ENCODE peak calls at places on chromosomes 6 and 20, in ten cellular contexts. One of them, this sample, is unnamed.

GRCh38 chr20:40336034-40336433 is 353.0 kb downstream of the MAFB start:
- DNase-seq in brain microvascular endothelial cell: no peak
- DNase-seq in fibroblast of pulmonary artery: no peak
- DNase-seq in HL-60: no peak
- DNase-seq in epithelial cell of esophagus: no peak
- DNase-seq in dorsolateral prefrontal cortex: no peak
- DNase-seq in foreskin fibroblast: no peak
- DNase-seq in pancreas: no peak
- DNase-seq in Calu3: no peak
- DNase-seq in lung: no peak
- DNase-seq in this sample: no peak

GRCh38 chr6:140001851-140002301 is 627.4 kb upstream of the CITED2 start:
- DNase-seq in lung: no peak
- DNase-seq in foreskin fibroblast: peak; percentile 79
- DNase-seq in brain microvascular endothelial cell: no peak
- DNase-seq in Calu3: no peak
- DNase-seq in fibroblast of pulmonary artery: no peak
- DNase-seq in pancreas: no peak
- DNase-seq in dorsolateral prefrontal cortex: no peak
- DNase-seq in HL-60: no peak
- DNase-seq in epithelial cell of esophagus: no peak
- DNase-seq in this sample: no peak

GRCh38 chr6:144390886-144391285 is 105.8 kb downstream of the UTRN start:
- DNase-seq in dorsolateral prefrontal cortex: no peak
- DNase-seq in pancreas: no peak
- DNase-seq in fibroblast of pulmonary artery: peak; percentile 27
- DNase-seq in lung: no peak
- DNase-seq in epithelial cell of esophagus: no peak
- DNase-seq in brain microvascular endothelial cell: no peak
- DNase-seq in Calu3: no peak
- DNase-seq in foreskin fibroblast: peak; percentile 53
- DNase-seq in HL-60: no peak
- DNase-seq in this sample: no peak

GRCh38 chr20:13142143-13142542 is 78.9 kb upstream of the ISM1 start:
- DNase-seq in foreskin fibroblast: peak; percentile 65
- DNase-seq in Calu3: no peak
- DNase-seq in lung: no peak
- DNase-seq in dorsolateral prefrontal cortex: no peak
- DNase-seq in brain microvascular endothelial cell: no peak
- DNase-seq in epithelial cell of esophagus: no peak
- DNase-seq in pancreas: no peak
- DNase-seq in fibroblast of pulmonary artery: no peak
- DNase-seq in HL-60: no peak
- DNase-seq in this sample: no peak

GRCh38 chr20:47964174-47964573 is 178.9 kb upstream of the SULF2 start:
- DNase-seq in dorsolateral prefrontal cortex: no peak
- DNase-seq in pancreas: no peak
- DNase-seq in foreskin fibroblast: no peak
- DNase-seq in Calu3: no peak
- DNase-seq in brain microvascular endothelial cell: no peak
- DNase-seq in lung: no peak
- DNase-seq in fibroblast of pulmonary artery: no peak
- DNase-seq in HL-60: no peak
- DNase-seq in epithelial cell of esophagus: no peak
- DNase-seq in this sample: no peak

GRCh38 chr6:67287566-67287965 is 1347.5 kb upstream of the ADGRB3 start:
- DNase-seq in HL-60: no peak
- DNase-seq in brain microvascular endothelial cell: no peak
- DNase-seq in epithelial cell of esophagus: no peak
- DNase-seq in dorsolateral prefrontal cortex: no peak
- DNase-seq in fibroblast of pulmonary artery: peak; percentile 33
- DNase-seq in Calu3: no peak
- DNase-seq in pancreas: no peak
- DNase-seq in foreskin fibroblast: peak; percentile 51
- DNase-seq in lung: no peak
- DNase-seq in this sample: no peak

GRCh38 chr6:16238057-16238657 is at the start of gene GMPR:
- DNase-seq in lung: peak; percentile 78
- DNase-seq in fibroblast of pulmonary artery: peak; percentile 59
- DNase-seq in dorsolateral prefrontal cortex: peak; percentile 27
- DNase-seq in pancreas: peak; percentile 81
- DNase-seq in brain microvascular endothelial cell: no peak
- DNase-seq in epithelial cell of esophagus: peak; percentile 31
- DNase-seq in HL-60: peak; percentile 36
- DNase-seq in Calu3: peak; percentile 44
- DNase-seq in foreskin fibroblast: peak; percentile 84
- DNase-seq in this sample: peak; percentile 55

GRCh38 chr6:23655502-23655901 is 470.5 kb upstream of the NRSN1 start:
- DNase-seq in Calu3: no peak
- DNase-seq in fibroblast of pulmonary artery: no peak
- DNase-seq in epithelial cell of esophagus: no peak
- DNase-seq in brain microvascular endothelial cell: no peak
- DNase-seq in dorsolateral prefrontal cortex: no peak
- DNase-seq in pancreas: no peak
- DNase-seq in lung: no peak
- DNase-seq in HL-60: no peak
- DNase-seq in foreskin fibroblast: peak; percentile 3
- DNase-seq in this sample: no peak

GRCh38 chr6:11160199-11160598 is 48.7 kb upstream of the ERVFRD-1 start:
- DNase-seq in fibroblast of pulmonary artery: peak; percentile 30
- DNase-seq in epithelial cell of esophagus: peak; percentile 84
- DNase-seq in brain microvascular endothelial cell: no peak
- DNase-seq in pancreas: no peak
- DNase-seq in foreskin fibroblast: peak; percentile 38
- DNase-seq in Calu3: no peak
- DNase-seq in dorsolateral prefrontal cortex: no peak
- DNase-seq in lung: no peak
- DNase-seq in HL-60: no peak
- DNase-seq in this sample: no peak

GRCh38 chr6:35360349-35361138 is 18.2 kb downstream of the PPARD start:
- DNase-seq in lung: peak; percentile 74
- DNase-seq in HL-60: no peak
- DNase-seq in dorsolateral prefrontal cortex: peak; percentile 81
- DNase-seq in pancreas: peak; percentile 52
- DNase-seq in Calu3: no peak
- DNase-seq in foreskin fibroblast: no peak
- DNase-seq in epithelial cell of esophagus: peak; percentile 85
- DNase-seq in fibroblast of pulmonary artery: peak; percentile 32
- DNase-seq in brain microvascular endothelial cell: no peak
- DNase-seq in this sample: no peak

GRCh38 chr20:57558614-57559285 is 2.2 kb upstream of the PCK1 start:
- DNase-seq in lung: no peak
- DNase-seq in fibroblast of pulmonary artery: no peak
- DNase-seq in epithelial cell of esophagus: no peak
- DNase-seq in HL-60: no peak
- DNase-seq in Calu3: no peak
- DNase-seq in pancreas: no peak
- DNase-seq in foreskin fibroblast: no peak
- DNase-seq in dorsolateral prefrontal cortex: no peak
- DNase-seq in brain microvascular endothelial cell: no peak
- DNase-seq in this sample: no peak

GRCh38 chr6:35776364-35777215 is at the start of gene CLPSL2:
- DNase-seq in pancreas: peak; percentile 38
- DNase-seq in epithelial cell of esophagus: no peak
- DNase-seq in Calu3: peak; percentile 52
- DNase-seq in dorsolateral prefrontal cortex: no peak
- DNase-seq in foreskin fibroblast: peak; percentile 19
- DNase-seq in HL-60: no peak
- DNase-seq in lung: no peak
- DNase-seq in brain microvascular endothelial cell: no peak
- DNase-seq in fibroblast of pulmonary artery: peak; percentile 15
- DNase-seq in this sample: no peak

GRCh38 chr6:26305097-26305841 is 59.7 kb upstream of the BTN3A2 start:
- DNase-seq in Calu3: peak; percentile 47
- DNase-seq in brain microvascular endothelial cell: peak; percentile 91
- DNase-seq in pancreas: peak; percentile 55
- DNase-seq in epithelial cell of esophagus: peak; percentile 82
- DNase-seq in foreskin fibroblast: peak; percentile 85
- DNase-seq in fibroblast of pulmonary artery: peak; percentile 73
- DNase-seq in lung: no peak
- DNase-seq in HL-60: no peak
- DNase-seq in dorsolateral prefrontal cortex: peak; percentile 57
- DNase-seq in this sample: no peak

GRCh38 chr20:17966432-17967312 is 1.9 kb downstream of the SNX5 start:
- DNase-seq in HL-60: no peak
- DNase-seq in epithelial cell of esophagus: peak; percentile 46
- DNase-seq in foreskin fibroblast: peak; percentile 55
- DNase-seq in brain microvascular endothelial cell: peak; percentile 25
- DNase-seq in Calu3: no peak
- DNase-seq in lung: no peak
- DNase-seq in fibroblast of pulmonary artery: peak; percentile 58
- DNase-seq in dorsolateral prefrontal cortex: no peak
- DNase-seq in pancreas: no peak
- DNase-seq in this sample: no peak
- TF ChIP-seq CTCF in HL-60: no peak
- TF ChIP-seq CTCF in epithelial cell of esophagus: peak; percentile 32
- TF ChIP-seq CTCF in foreskin fibroblast: peak; percentile 11
- TF ChIP-seq CTCF in brain microvascular endothelial cell: peak; percentile 22
- TF ChIP-seq CTCF in Calu3: no peak
- TF ChIP-seq CTCF in lung: no peak
- TF ChIP-seq CTCF in fibroblast of pulmonary artery: peak; percentile 33
- TF ChIP-seq CTCF in dorsolateral prefrontal cortex: no peak
- TF ChIP-seq CTCF in pancreas: no peak
- TF ChIP-seq CTCF in this sample: no peak

GRCh38 chr6:69098910-69099309 is 463.8 kb downstream of the ADGRB3 start:
- DNase-seq in brain microvascular endothelial cell: no peak
- DNase-seq in HL-60: no peak
- DNase-seq in dorsolateral prefrontal cortex: no peak
- DNase-seq in pancreas: no peak
- DNase-seq in epithelial cell of esophagus: no peak
- DNase-seq in fibroblast of pulmonary artery: no peak
- DNase-seq in foreskin fibroblast: no peak
- DNase-seq in lung: no peak
- DNase-seq in Calu3: no peak
- DNase-seq in this sample: no peak
- TF ChIP-seq CTCF in brain microvascular endothelial cell: no peak
- TF ChIP-seq CTCF in HL-60: no peak
- TF ChIP-seq CTCF in dorsolateral prefrontal cortex: no peak
- TF ChIP-seq CTCF in pancreas: no peak
- TF ChIP-seq CTCF in epithelial cell of esophagus: no peak
- TF ChIP-seq CTCF in fibroblast of pulmonary artery: no peak
- TF ChIP-seq CTCF in foreskin fibroblast: no peak
- TF ChIP-seq CTCF in lung: no peak
- TF ChIP-seq CTCF in Calu3: no peak
- TF ChIP-seq CTCF in this sample: no peak

DNA sequence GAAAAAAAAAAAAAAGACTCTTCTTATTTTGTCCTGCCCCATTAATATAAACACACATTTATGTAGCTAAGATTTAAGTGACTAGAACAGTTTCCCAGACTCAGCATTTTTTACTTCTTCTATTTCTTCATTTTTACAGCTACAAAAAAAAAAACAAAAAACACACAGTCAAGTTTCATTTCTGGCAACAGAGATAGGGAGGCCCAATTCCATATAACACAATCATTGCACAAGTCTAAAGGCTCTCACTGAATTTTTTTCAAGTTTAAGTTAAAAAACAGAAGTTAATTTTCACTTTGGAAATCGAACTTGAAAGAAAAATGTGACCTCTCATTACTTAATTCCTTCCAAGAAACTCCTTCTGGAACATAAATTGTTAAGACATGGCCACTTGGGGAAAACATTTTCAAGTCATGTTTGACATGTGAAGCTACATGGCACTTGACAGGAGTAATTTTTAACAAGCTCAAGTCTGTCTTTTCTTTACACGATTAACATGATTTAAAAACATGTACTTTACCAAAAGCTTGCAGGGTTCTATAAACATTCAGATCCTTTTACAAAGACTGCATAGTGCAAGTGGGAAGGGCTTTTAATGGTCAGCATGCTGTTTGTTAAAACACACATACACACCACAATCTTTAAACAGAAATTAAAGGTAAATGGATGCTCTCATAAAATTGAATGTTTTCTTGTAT is 100.1 kb upstream of the CCDC28A start:
- DNase-seq in pancreas: no peak
- DNase-seq in HL-60: no peak
- DNase-seq in dorsolateral prefrontal cortex: no peak
- DNase-seq in Calu3: no peak
- DNase-seq in epithelial cell of esophagus: no peak
- DNase-seq in fibroblast of pulmonary artery: peak; percentile 34
- DNase-seq in brain microvascular endothelial cell: no peak
- DNase-seq in lung: no peak
- DNase-seq in foreskin fibroblast: peak; percentile 15
- DNase-seq in this sample: no peak
- TF ChIP-seq CTCF in pancreas: no peak
- TF ChIP-seq CTCF in HL-60: no peak
- TF ChIP-seq CTCF in dorsolateral prefrontal cortex: no peak
- TF ChIP-seq CTCF in Calu3: no peak
- TF ChIP-seq CTCF in epithelial cell of esophagus: no peak
- TF ChIP-seq CTCF in fibroblast of pulmonary artery: no peak
- TF ChIP-seq CTCF in brain microvascular endothelial cell: no peak
- TF ChIP-seq CTCF in lung: no peak
- TF ChIP-seq CTCF in foreskin fibroblast: no peak
- TF ChIP-seq CTCF in this sample: no peak

DNA sequence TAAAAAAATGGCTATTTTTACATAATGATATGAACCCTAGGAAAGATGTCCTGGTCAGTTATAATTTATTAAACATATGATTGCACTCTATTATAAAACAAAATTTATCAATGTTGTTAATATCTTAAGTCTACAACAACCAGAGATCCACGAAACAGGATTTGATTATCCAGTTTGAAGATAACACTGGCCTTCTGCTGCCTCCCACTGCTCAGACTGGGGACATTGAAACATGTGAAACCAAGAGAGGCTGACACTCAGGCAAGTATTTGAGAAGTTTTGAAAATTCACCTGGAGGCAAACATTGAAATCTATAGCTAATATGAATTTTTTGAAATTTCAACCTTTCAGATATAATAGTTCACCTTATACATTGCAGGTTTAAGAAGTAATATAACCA is 219.3 kb upstream of the HSF2 start:
- DNase-seq in brain microvascular endothelial cell: no peak
- DNase-seq in Calu3: no peak
- DNase-seq in pancreas: no peak
- DNase-seq in foreskin fibroblast: peak; percentile 26
- DNase-seq in fibroblast of pulmonary artery: no peak
- DNase-seq in dorsolateral prefrontal cortex: no peak
- DNase-seq in HL-60: no peak
- DNase-seq in epithelial cell of esophagus: peak; percentile 2
- DNase-seq in lung: no peak
- DNase-seq in this sample: no peak
- TF ChIP-seq CTCF in brain microvascular endothelial cell: peak; percentile 49
- TF ChIP-seq CTCF in Calu3: no peak
- TF ChIP-seq CTCF in pancreas: no peak
- TF ChIP-seq CTCF in foreskin fibroblast: peak; percentile 41
- TF ChIP-seq CTCF in fibroblast of pulmonary artery: no peak
- TF ChIP-seq CTCF in dorsolateral prefrontal cortex: no peak
- TF ChIP-seq CTCF in HL-60: no peak
- TF ChIP-seq CTCF in epithelial cell of esophagus: peak; percentile 14
- TF ChIP-seq CTCF in lung: no peak
- TF ChIP-seq CTCF in this sample: peak; percentile 46